ENCODE peak calls at places on chromosomes 11 and 22, in eight cellular contexts. V is neural progenitor cell, U is lung, B is transverse colon, P is SK-N-SH, A is cardiac muscle cell, J is adrenal gland, Q is mesendoderm. M is an unnamed sample.
A peak's percentile ranks its signal among the peaks of the same experiment; 100 is the strongest.

GRCh38 chr11:1138053-1138452 is 19.7 kb upstream of the MUC5AC start:
- DNase-seq in P (no peak), J (no peak), U (no peak), V (no peak), B (no peak), A (no peak), Q (no peak), M (no peak)

GRCh38 chr11:43825217-43825816 is 55.3 kb upstream of the ALKBH3 start:
- DNase-seq in P (peak; percentile 46), U (no peak), B (no peak), J (peak; percentile 24), V (peak; percentile 55), Q (peak; percentile 41), A (peak; percentile 46), M (peak; percentile 23)

GRCh38 chr11:74462009-74462408 is 5.3 kb downstream of the KCNE3 start:
- DNase-seq in P (no peak), A (peak; percentile 89), V (peak; percentile 40), J (peak; percentile 63), B (peak; percentile 61), Q (peak; percentile 59), U (peak; percentile 84), M (no peak)

GRCh38 chr11:113023228-113023627 is 62.0 kb downstream of the NCAM1 start:
- DNase-seq in J (no peak), U (no peak), P (no peak), V (no peak), A (peak; percentile 29), B (no peak), Q (no peak), M (no peak)

GRCh38 chr11:67408437-67409200 is 4.7 kb downstream of the TBC1D10C start:
- DNase-seq in P (no peak), V (no peak), B (no peak), U (no peak), Q (no peak), J (no peak), A (no peak), M (peak; percentile 50)

GRCh38 chr11:22742149-22742548 is 75.7 kb downstream of the GAS2 start:
- DNase-seq in J (no peak), P (no peak), Q (no peak), A (no peak), B (no peak), U (no peak), V (no peak), M (no peak)

GRCh38 chr11:1948389-1948788 is 1.3 kb downstream of the MRPL23 start:
- DNase-seq in J (no peak), B (no peak), U (no peak), P (no peak), Q (no peak), V (no peak), A (no peak), M (no peak)

GRCh38 chr22:19120829-19121630 is 1.2 kb downstream of the DGCR2 start:
- DNase-seq in Q (peak; percentile 88), A (no peak), B (peak; percentile 80), U (peak; percentile 67), V (peak; percentile 46), P (no peak), J (peak; percentile 39), M (no peak)

GRCh38 chr11:12189543-12190235 is 79.3 kb downstream of the MICAL2 start:
- DNase-seq in J (no peak), U (no peak), B (no peak), A (no peak), P (no peak), Q (no peak), V (no peak), M (peak; percentile 48)

GRCh38 chr11:96306933-96307747 is 35.9 kb downstream of the MAML2 start:
- DNase-seq in B (peak; percentile 90), A (peak; percentile 99), P (peak; percentile 30), U (peak; percentile 91), J (peak; percentile 82), V (peak; percentile 42), Q (peak; percentile 95), M (no peak)
- H3K4me1 ChIP-seq in B (peaks cover 41% of the 10 kb centered on the region), A (peaks cover 29% of the 10 kb centered on the region), P (peaks cover 82% of the 10 kb centered on the region), U (peaks cover 42% of the 10 kb centered on the region), J (peaks cover 27% of the 10 kb centered on the region), V (peaks cover 16% of the 10 kb centered on the region), Q (peaks cover 1% of the 10 kb centered on the region), M (peaks cover 18% of the 10 kb centered on the region)

DNA sequence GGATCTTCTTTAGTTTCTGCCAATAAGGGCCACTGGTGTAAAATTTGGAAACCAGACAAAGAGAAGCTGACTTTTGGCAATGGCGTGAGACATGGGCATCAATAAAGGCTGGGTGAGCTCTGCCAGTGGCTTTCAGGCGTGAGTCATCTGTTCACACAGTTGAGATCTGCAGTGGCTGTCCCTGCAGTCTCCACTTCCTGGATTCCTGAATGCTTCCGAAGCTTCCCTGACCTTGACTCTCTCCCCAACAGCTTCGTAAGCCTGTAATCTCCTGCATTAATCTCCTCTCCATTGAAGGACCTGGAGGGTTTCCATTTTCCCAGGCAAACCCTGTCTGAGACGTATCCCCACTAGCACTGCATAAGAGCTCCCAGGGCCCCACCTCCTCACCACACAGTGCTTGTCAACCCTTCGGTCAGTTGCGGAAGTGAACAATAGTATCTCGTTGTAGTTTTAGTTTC is 574.7 kb downstream of the TBC1D22A start:
- DNase-seq in P (no peak), B (peak; percentile 14), Q (no peak), J (no peak), U (no peak), V (no peak), A (peak; percentile 79), M (no peak)
- H3K4me3 ChIP-seq in P (peak overlapping the region; percentile 46), B (no peak overlapping the region), Q (no peak overlapping the region), J (no peak overlapping the region), U (no peak overlapping the region), V (no peak overlapping the region), A (no peak overlapping the region), M (no peak overlapping the region)

GRCh38 chr11:64849600-64850356 is 5.3 kb upstream of the CDC42BPG start:
- DNase-seq in A (peak; percentile 76), Q (no peak), J (no peak), B (no peak), V (no peak), P (no peak), U (no peak), M (no peak)

GRCh38 chr11:64848214-64848778 is 3.8 kb upstream of the CDC42BPG start:
- DNase-seq in J (no peak), P (no peak), Q (no peak), B (no peak), U (no peak), A (no peak), V (no peak), M (no peak)

GRCh38 chr11:64850979-64851567 is 6.6 kb upstream of the CDC42BPG start:
- DNase-seq in U (no peak), Q (no peak), P (no peak), V (no peak), A (no peak), B (peak; percentile 71), J (no peak), M (peak; percentile 58)

GRCh38 chr11:64846998-64847666 is 2.7 kb upstream of the CDC42BPG start:
- DNase-seq in P (peak; percentile 97), A (peak; percentile 92), Q (peak; percentile 97), B (peak; percentile 96), V (peak; percentile 97), U (peak; percentile 94), J (peak; percentile 92), M (peak; percentile 88)

GRCh38 chr11:64848779-64849599 is 4.5 kb upstream of the CDC42BPG start:
- DNase-seq in A (no peak), U (no peak), B (peak; percentile 89), Q (peak; percentile 58), P (no peak), J (no peak), V (peak; percentile 69), M (no peak)
- H3K4me1 ChIP-seq in A (peaks cover 6% of the 10 kb centered on the region), U (no peaks in the 10 kb centered on the region), B (peaks cover 36% of the 10 kb centered on the region), Q (no peaks in the 10 kb centered on the region), P (peaks cover 1% of the 10 kb centered on the region), J (peaks cover 14% of the 10 kb centered on the region), V (peaks cover under 1% of the 10 kb centered on the region), M (peaks cover 80% of the 10 kb centered on the region)

DNA sequence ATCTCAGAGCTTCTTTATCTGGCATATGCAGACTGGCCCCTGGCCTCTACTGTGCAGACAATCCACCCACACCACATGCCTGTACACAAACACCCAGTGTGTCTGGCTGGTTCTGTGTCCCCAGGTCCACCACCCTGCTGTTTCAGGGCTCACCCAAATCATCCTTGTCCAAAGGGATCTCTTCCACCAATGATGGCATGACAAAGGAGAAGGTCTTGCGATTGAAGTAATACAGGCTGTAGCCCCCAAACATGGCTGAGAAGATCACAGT is 1.7 kb downstream of the SLC37A4 start:
- DNase-seq in U (no peak), J (no peak), V (no peak), P (no peak), A (no peak), B (no peak), Q (no peak), M (no peak)
- H3K4me3 ChIP-seq in U (no peak overlapping the region), J (no peak overlapping the region), V (peak overlapping the region; percentile 71), P (no peak overlapping the region), A (no peak overlapping the region), B (peak overlapping the region; percentile 70), Q (no peak overlapping the region), M (no peak overlapping the region)

GRCh38 chr11:118892964-118893363 is 9.3 kb downstream of the CXCR5 start:
- DNase-seq in Q (no peak), B (no peak), J (no peak), U (no peak), V (no peak), P (no peak), A (no peak), M (no peak)

GRCh38 chr11:118889796-118890195 is 6.1 kb downstream of the CXCR5 start:
- DNase-seq in Q (peak; percentile 32), A (peak; percentile 50), J (peak; percentile 78), B (no peak), U (no peak), V (no peak), P (no peak), M (no peak)

GRCh38 chr11:118893662-118894061 is 10.0 kb downstream of the CXCR5 start:
- DNase-seq in J (no peak), P (no peak), A (no peak), B (no peak), V (no peak), Q (no peak), U (no peak), M (no peak)

GRCh38 chr11:118894192-118894591 is 10.5 kb downstream of the CXCR5 start:
- DNase-seq in J (no peak), V (no peak), U (no peak), B (no peak), A (no peak), P (no peak), Q (no peak), M (no peak)

GRCh38 chr11:118892515-118892914 is 8.8 kb downstream of the CXCR5 start:
- DNase-seq in P (no peak), U (no peak), V (no peak), A (no peak), B (peak; percentile 58), Q (no peak), J (no peak), M (peak; percentile 72)
- H3K4me1 ChIP-seq in P (peaks cover 10% of the 10 kb centered on the region), U (peaks cover 5% of the 10 kb centered on the region), V (peaks cover 15% of the 10 kb centered on the region), A (peaks cover 24% of the 10 kb centered on the region), B (peaks cover 7% of the 10 kb centered on the region), Q (peaks cover 12% of the 10 kb centered on the region), J (peaks cover 26% of the 10 kb centered on the region), M (peaks cover 77% of the 10 kb centered on the region)

GRCh38 chr11:46351606-46352005 is 4.3 kb downstream of the DGKZ start:
- DNase-seq in Q (no peak), J (no peak), U (no peak), B (no peak), A (no peak), V (no peak), P (no peak), M (no peak)
- H3K4me3 ChIP-seq in Q (no peak overlapping the region), J (no peak overlapping the region), U (no peak overlapping the region), B (no peak overlapping the region), A (no peak overlapping the region), V (no peak overlapping the region), P (no peak overlapping the region), M (peak overlapping the region; percentile 65)

GRCh38 chr22:46754826-46755225 is 7.6 kb upstream of the TBC1D22A start:
- DNase-seq in P (no peak), Q (no peak), A (no peak), V (no peak), U (no peak), B (no peak), J (no peak), M (no peak)
- H3K4me1 ChIP-seq in P (peaks cover 15% of the 10 kb centered on the region), Q (no peaks in the 10 kb centered on the region), A (peaks cover 5% of the 10 kb centered on the region), V (no peaks in the 10 kb centered on the region), U (peaks cover 12% of the 10 kb centered on the region), B (peaks cover 29% of the 10 kb centered on the region), J (peaks cover 24% of the 10 kb centered on the region), M (peaks cover 19% of the 10 kb centered on the region)